ENCODE peak calls at places on chromosomes 4 and X, in eight cellular contexts. X is BJ, L is heart left ventricle, N is H7, C is brain microvascular endothelial cell, P is left ventricle myocardium inferior, B is prostate gland, R is psoas muscle. I is an unnamed sample.

GRCh38 chr4:123449780-123450179 is 53.2 kb downstream of the SPRY1 start:
- DNase-seq in L (no peak), R (no peak), B (no peak), C (peak), X (peak), N (no peak), P (no peak), I (no peak)

GRCh38 chr4:139943277-139943676 is 210.7 kb downstream of the MAML3 start:
- DNase-seq in B (no peak), X (no peak), N (peak), C (no peak), L (no peak), R (no peak), P (no peak), I (no peak)

GRCh38 chr4:174672276-174672675 is 150.0 kb upstream of the HPGD start:
- DNase-seq in N (no peak), P (no peak), X (no peak), R (no peak), C (no peak), L (no peak), B (peak), I (no peak)

GRCh38 chrX:103157511-103158316 is 57.2 kb upstream of the BEX4 start:
- DNase-seq in R (no peak), P (no peak), L (no peak), X (no peak), B (no peak), C (peak), N (peak), I (no peak)

GRCh38 chrX:129843209-129843458 is 552 bp downstream of the ZDHHC9 start:
- DNase-seq in X (no peak), N (peak), R (no peak), P (no peak), L (no peak), B (no peak), C (no peak), I (no peak)

GRCh38 chr4:77349361-77349760 is 192.4 kb downstream of the CCNG2 start:
- DNase-seq in P (no peak), X (no peak), L (no peak), B (no peak), C (no peak), N (no peak), R (no peak), I (no peak)

GRCh38 chr4:138103597-138104461 is 138.3 kb downstream of the SLC7A11 start:
- DNase-seq in R (no peak), X (no peak), L (no peak), C (no peak), B (no peak), P (no peak), N (no peak), I (no peak)

GRCh38 chrX:39150621-39151020 is 349.4 kb downstream of the MID1IP1 start:
- DNase-seq in L (no peak), C (no peak), P (no peak), R (no peak), X (no peak), N (no peak), B (no peak), I (no peak)

GRCh38 chr4:11338990-11339782 is 89.5 kb downstream of the HS3ST1 start:
- DNase-seq in B (no peak), P (no peak), N (no peak), C (no peak), X (no peak), R (no peak), L (no peak), I (no peak)

GRCh38 chr4:38132140-38132673 is 172.0 kb downstream of the PTTG2 start:
- DNase-seq in R (no peak), L (peak), N (peak), B (no peak), P (no peak), X (peak), C (peak), I (no peak)

DNA sequence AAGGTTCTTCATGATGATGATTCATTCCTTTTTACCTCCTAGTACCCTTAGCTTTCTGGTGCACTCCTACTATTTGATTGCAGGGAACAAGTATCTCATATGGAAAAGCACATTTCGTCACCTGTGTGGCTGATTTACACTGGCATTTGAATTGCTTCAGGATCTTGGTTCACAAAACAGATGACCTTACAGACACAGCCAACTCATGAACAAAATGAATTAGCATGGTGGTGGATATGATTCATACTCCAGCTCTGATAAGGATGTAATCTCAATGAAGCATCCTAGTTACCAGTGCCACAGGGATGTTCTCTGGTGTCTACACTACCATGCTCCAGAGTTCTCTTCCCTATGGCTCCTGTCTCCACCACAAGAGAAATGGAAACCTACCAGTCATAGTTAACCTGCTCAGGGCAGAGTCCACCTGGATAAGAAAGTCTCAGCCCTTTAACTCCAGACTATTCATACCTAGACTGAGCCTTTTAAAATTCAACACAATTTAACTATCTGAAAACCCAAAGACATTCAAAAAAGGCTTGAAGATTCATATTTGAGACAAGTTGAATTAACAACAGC is 40.7 kb downstream of the TEC start:
- DNase-seq in L (no peak), N (no peak), P (no peak), X (no peak), C (no peak), R (no peak), B (no peak), I (no peak)
- H3K4me3 ChIP-seq in L (no peak), N (no peak), P (no peak), X (no peak), C (no peak), R (no peak), B (no peak), I (no peak)

GRCh38 chr4:109916003-109916399 is 3.3 kb downstream of the EGF start:
- DNase-seq in R (no peak), P (no peak), C (no peak), X (no peak), N (no peak), B (no peak), L (no peak), I (no peak)

GRCh38 chr4:109912706-109913621 is at the start of gene EGF:
- DNase-seq in P (no peak), L (peak), C (peak), B (no peak), X (no peak), R (no peak), N (no peak), I (no peak)

GRCh38 chr4:109913842-109914241 is 1.2 kb downstream of the EGF start:
- DNase-seq in X (no peak), B (no peak), L (no peak), N (no peak), P (no peak), R (no peak), C (no peak), I (no peak)

GRCh38 chr4:109914356-109914755 is 1.7 kb downstream of the EGF start:
- DNase-seq in P (no peak), C (no peak), N (no peak), B (no peak), L (no peak), R (no peak), X (no peak), I (no peak)

GRCh38 chr4:109915385-109916002 is 2.8 kb downstream of the EGF start:
- DNase-seq in L (no peak), B (no peak), X (no peak), N (no peak), C (no peak), P (no peak), R (no peak), I (no peak)
- H3K4me3 ChIP-seq in L (peak), B (no peak), X (no peak), N (no peak), C (no peak), P (peak), R (peak), I (no peak)

GRCh38 chr4:94758700-94759399 is 1.1 kb downstream of the BMPR1B start:
- DNase-seq in P (no peak), L (no peak), C (peak), X (no peak), N (peak), B (peak), R (no peak), I (no peak)
- H3K4me3 ChIP-seq in P (peak), L (peak), C (peak), X (peak), N (peak), B (peak), R (peak), I (peak)

GRCh38 chrX:19912-20571 is 261.1 kb upstream of the PLCXD1 start:
- DNase-seq in R (no peak), C (no peak), B (no peak), X (no peak), N (no peak), P (no peak), L (no peak), I (no peak)
- H3K4me3 ChIP-seq in R (peak), C (peak), B (no peak), X (peak), N (no peak), P (no peak), L (peak), I (peak)

GRCh38 chr4:16224669-16225068 is 1.6 kb downstream of the TAPT1 start:
- DNase-seq in P (no peak), R (no peak), L (no peak), B (no peak), C (no peak), X (no peak), N (no peak), I (no peak)

GRCh38 chr4:16225139-16225538 is 1.1 kb downstream of the TAPT1 start:
- DNase-seq in P (no peak), X (no peak), C (no peak), B (no peak), R (no peak), L (no peak), N (no peak), I (no peak)

GRCh38 chr4:16224264-16224663 is 2.0 kb downstream of the TAPT1 start:
- DNase-seq in X (no peak), C (no peak), N (peak), R (no peak), B (no peak), L (no peak), P (no peak), I (no peak)

GRCh38 chr4:16225681-16225995 is 633 bp downstream of the TAPT1 start:
- DNase-seq in L (no peak), P (no peak), R (no peak), X (no peak), C (no peak), B (no peak), N (no peak), I (no peak)

GRCh38 chr4:16222957-16223527 is 3.2 kb downstream of the TAPT1 start:
- DNase-seq in R (no peak), B (no peak), P (no peak), L (no peak), N (no peak), X (no peak), C (no peak), I (no peak)
- H3K4me3 ChIP-seq in R (peak), B (no peak), P (peak), L (peak), N (no peak), X (no peak), C (no peak), I (no peak)

GRCh38 chr4:40305329-40306193 is 29.6 kb upstream of the CHRNA9 start:
- DNase-seq in C (no peak), L (no peak), P (no peak), R (no peak), N (no peak), B (no peak), X (no peak), I (no peak)
- H3K4me3 ChIP-seq in C (no peak), L (no peak), P (no peak), R (no peak), N (no peak), B (no peak), X (no peak), I (no peak)

GRCh38 chrX:77900688-77901087 is 1.4 kb downstream of the COX7B start:
- DNase-seq in X (no peak), B (no peak), L (no peak), C (no peak), N (no peak), R (no peak), P (no peak), I (no peak)

GRCh38 chrX:77899081-77899828 is at the start of gene COX7B:
- DNase-seq in N (peak), P (no peak), L (peak), B (peak), R (no peak), X (peak), C (peak), I (peak)

GRCh38 chrX:77901506-77901905 is 2.2 kb downstream of the COX7B start:
- DNase-seq in B (no peak), N (no peak), X (no peak), C (no peak), R (no peak), L (no peak), P (no peak), I (no peak)
- H3K4me3 ChIP-seq in B (no peak), N (no peak), X (no peak), C (no peak), R (peak), L (peak), P (peak), I (no peak)